ENCODE peak calls at places on chromosomes 3 and 15, in six cellular contexts. One of them, this sample, is unnamed. For H3K9me3, the result is how much of the 10 kb centered on the place peaks cover.

GRCh38 chr3:13015286-13016082 is 57.7 kb downstream of the IQSEC1 start:
- DNase-seq in pancreas: peak
- DNase-seq in CD4-positive, alpha-beta memory T cell: peak
- DNase-seq in upper lobe of left lung: peak
- DNase-seq in psoas muscle: peak
- DNase-seq in OCI-LY7: peak
- DNase-seq in this sample: peak

GRCh38 chr3:160879859-160880258 is 123.8 kb downstream of the PPM1L start:
- DNase-seq in pancreas: no peak
- DNase-seq in CD4-positive, alpha-beta memory T cell: no peak
- DNase-seq in upper lobe of left lung: no peak
- DNase-seq in psoas muscle: no peak
- DNase-seq in OCI-LY7: no peak
- DNase-seq in this sample: no peak

GRCh38 chr3:142445816-142446254 is 2.0 kb downstream of the XRN1 start:
- DNase-seq in pancreas: no peak
- DNase-seq in CD4-positive, alpha-beta memory T cell: no peak
- DNase-seq in upper lobe of left lung: no peak
- DNase-seq in psoas muscle: no peak
- DNase-seq in OCI-LY7: peak
- DNase-seq in this sample: no peak

GRCh38 chr3:182241777-182242556 is 530.2 kb downstream of the SOX2 start:
- DNase-seq in pancreas: no peak
- DNase-seq in CD4-positive, alpha-beta memory T cell: no peak
- DNase-seq in upper lobe of left lung: no peak
- DNase-seq in psoas muscle: peak
- DNase-seq in OCI-LY7: no peak
- DNase-seq in this sample: no peak

GRCh38 chr3:193805448-193805847 is 212.4 kb downstream of the OPA1 start:
- DNase-seq in pancreas: peak
- DNase-seq in CD4-positive, alpha-beta memory T cell: no peak
- DNase-seq in upper lobe of left lung: no peak
- DNase-seq in psoas muscle: peak
- DNase-seq in OCI-LY7: no peak
- DNase-seq in this sample: no peak

GRCh38 chr3:122469659-122470058 is 45.1 kb downstream of the KPNA1 start:
- DNase-seq in pancreas: no peak
- DNase-seq in CD4-positive, alpha-beta memory T cell: no peak
- DNase-seq in upper lobe of left lung: no peak
- DNase-seq in psoas muscle: no peak
- DNase-seq in OCI-LY7: no peak
- DNase-seq in this sample: no peak

GRCh38 chr15:92803852-92804609 is 96.1 kb upstream of the CHD2 start:
- DNase-seq in pancreas: no peak
- DNase-seq in CD4-positive, alpha-beta memory T cell: no peak
- DNase-seq in upper lobe of left lung: peak
- DNase-seq in psoas muscle: peak
- DNase-seq in OCI-LY7: no peak
- DNase-seq in this sample: no peak

GRCh38 chr3:194964809-194965208 is 279.1 kb downstream of the FAM43A start:
- DNase-seq in pancreas: no peak
- DNase-seq in CD4-positive, alpha-beta memory T cell: no peak
- DNase-seq in upper lobe of left lung: no peak
- DNase-seq in psoas muscle: no peak
- DNase-seq in OCI-LY7: no peak
- DNase-seq in this sample: no peak

GRCh38 chr3:89186446-89186845 is 79.0 kb downstream of the EPHA3 start:
- DNase-seq in pancreas: no peak
- DNase-seq in CD4-positive, alpha-beta memory T cell: no peak
- DNase-seq in upper lobe of left lung: no peak
- DNase-seq in psoas muscle: no peak
- DNase-seq in OCI-LY7: no peak
- DNase-seq in this sample: no peak

GRCh38 chr15:70259640-70260066 is 161.9 kb upstream of the TLE3 start:
- DNase-seq in pancreas: no peak
- DNase-seq in CD4-positive, alpha-beta memory T cell: no peak
- DNase-seq in upper lobe of left lung: no peak
- DNase-seq in psoas muscle: peak
- DNase-seq in OCI-LY7: peak
- DNase-seq in this sample: no peak

GRCh38 chr3:115843206-115843605 is 219.9 kb downstream of the GAP43 start:
- DNase-seq in pancreas: no peak
- DNase-seq in CD4-positive, alpha-beta memory T cell: no peak
- DNase-seq in upper lobe of left lung: peak
- DNase-seq in psoas muscle: no peak
- DNase-seq in OCI-LY7: no peak
- DNase-seq in this sample: no peak

GRCh38 chr15:85361306-85361705 is 19.1 kb upstream of the AKAP13 start:
- DNase-seq in pancreas: no peak
- DNase-seq in CD4-positive, alpha-beta memory T cell: no peak
- DNase-seq in upper lobe of left lung: no peak
- DNase-seq in psoas muscle: no peak
- DNase-seq in OCI-LY7: peak
- DNase-seq in this sample: no peak

GRCh38 chr15:29687939-29688884 is 134.1 kb downstream of the TJP1 start:
- DNase-seq in pancreas: no peak
- DNase-seq in CD4-positive, alpha-beta memory T cell: no peak
- DNase-seq in upper lobe of left lung: no peak
- DNase-seq in psoas muscle: no peak
- DNase-seq in OCI-LY7: no peak
- DNase-seq in this sample: no peak

GRCh38 chr3:53739926-53740325 is 106.3 kb downstream of the CHDH start:
- DNase-seq in pancreas: no peak
- DNase-seq in CD4-positive, alpha-beta memory T cell: no peak
- DNase-seq in upper lobe of left lung: no peak
- DNase-seq in psoas muscle: no peak
- DNase-seq in OCI-LY7: no peak
- DNase-seq in this sample: no peak

GRCh38 chr3:152300029-152300764 is 31.5 kb downstream of the MBNL1 start:
- DNase-seq in pancreas: no peak
- DNase-seq in CD4-positive, alpha-beta memory T cell: no peak
- DNase-seq in upper lobe of left lung: no peak
- DNase-seq in psoas muscle: no peak
- DNase-seq in OCI-LY7: no peak
- DNase-seq in this sample: no peak

GRCh38 chr15:51842852-51843737 is 13.6 kb downstream of the TMOD3 start:
- DNase-seq in pancreas: no peak
- DNase-seq in CD4-positive, alpha-beta memory T cell: no peak
- DNase-seq in upper lobe of left lung: no peak
- DNase-seq in psoas muscle: no peak
- DNase-seq in OCI-LY7: peak
- DNase-seq in this sample: no peak

DNA sequence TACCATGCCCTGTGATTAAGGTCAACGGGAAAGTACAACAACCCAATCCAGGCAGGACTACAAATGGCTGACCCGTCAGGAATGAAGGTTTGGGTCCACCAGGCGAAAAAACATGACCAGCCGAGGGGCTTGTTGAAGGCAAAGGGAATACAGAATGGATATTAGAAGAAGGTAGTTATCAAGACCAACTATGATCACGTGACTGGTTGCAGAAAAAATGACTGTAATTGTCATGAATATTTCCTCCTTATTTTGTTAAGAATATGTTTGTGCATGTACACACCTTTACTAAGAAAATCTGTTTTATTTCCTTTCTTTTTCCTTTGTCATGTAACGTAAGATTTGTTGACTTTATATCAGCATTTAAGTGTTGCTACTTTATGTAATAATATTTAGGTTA is 22.9 kb upstream of the OSBPL11 start:
- DNase-seq in pancreas: no peak
- DNase-seq in CD4-positive, alpha-beta memory T cell: no peak
- DNase-seq in upper lobe of left lung: no peak
- DNase-seq in psoas muscle: no peak
- DNase-seq in OCI-LY7: no peak
- DNase-seq in this sample: no peak
- H3K9me3 ChIP-seq in pancreas: under half
- H3K9me3 ChIP-seq in CD4-positive, alpha-beta memory T cell: under half
- H3K9me3 ChIP-seq in upper lobe of left lung: under half
- H3K9me3 ChIP-seq in psoas muscle: under half
- H3K9me3 ChIP-seq in OCI-LY7: under half
- H3K9me3 ChIP-seq in this sample: under half

GRCh38 chr3:42314411-42314810 is 48.4 kb upstream of the CCK start:
- DNase-seq in pancreas: no peak
- DNase-seq in CD4-positive, alpha-beta memory T cell: no peak
- DNase-seq in upper lobe of left lung: no peak
- DNase-seq in psoas muscle: no peak
- DNase-seq in OCI-LY7: peak
- DNase-seq in this sample: no peak
- H3K9me3 ChIP-seq in pancreas: under half
- H3K9me3 ChIP-seq in CD4-positive, alpha-beta memory T cell: under half
- H3K9me3 ChIP-seq in upper lobe of left lung: under half
- H3K9me3 ChIP-seq in psoas muscle: under half
- H3K9me3 ChIP-seq in OCI-LY7: under half
- H3K9me3 ChIP-seq in this sample: under half

GRCh38 chr3:36681867-36682266 is 82.5 kb downstream of the DCLK3 start:
- DNase-seq in pancreas: no peak
- DNase-seq in CD4-positive, alpha-beta memory T cell: no peak
- DNase-seq in upper lobe of left lung: no peak
- DNase-seq in psoas muscle: no peak
- DNase-seq in OCI-LY7: peak
- DNase-seq in this sample: no peak

GRCh38 chr3:36679384-36680200 is 84.8 kb downstream of the DCLK3 start:
- DNase-seq in pancreas: no peak
- DNase-seq in CD4-positive, alpha-beta memory T cell: no peak
- DNase-seq in upper lobe of left lung: no peak
- DNase-seq in psoas muscle: no peak
- DNase-seq in OCI-LY7: no peak
- DNase-seq in this sample: no peak

GRCh38 chr3:36674816-36675215 is 89.5 kb downstream of the DCLK3 start:
- DNase-seq in pancreas: no peak
- DNase-seq in CD4-positive, alpha-beta memory T cell: no peak
- DNase-seq in upper lobe of left lung: no peak
- DNase-seq in psoas muscle: no peak
- DNase-seq in OCI-LY7: no peak
- DNase-seq in this sample: no peak

GRCh38 chr3:36677331-36678007 is 86.9 kb downstream of the DCLK3 start:
- DNase-seq in pancreas: no peak
- DNase-seq in CD4-positive, alpha-beta memory T cell: no peak
- DNase-seq in upper lobe of left lung: no peak
- DNase-seq in psoas muscle: no peak
- DNase-seq in OCI-LY7: no peak
- DNase-seq in this sample: no peak

DNA sequence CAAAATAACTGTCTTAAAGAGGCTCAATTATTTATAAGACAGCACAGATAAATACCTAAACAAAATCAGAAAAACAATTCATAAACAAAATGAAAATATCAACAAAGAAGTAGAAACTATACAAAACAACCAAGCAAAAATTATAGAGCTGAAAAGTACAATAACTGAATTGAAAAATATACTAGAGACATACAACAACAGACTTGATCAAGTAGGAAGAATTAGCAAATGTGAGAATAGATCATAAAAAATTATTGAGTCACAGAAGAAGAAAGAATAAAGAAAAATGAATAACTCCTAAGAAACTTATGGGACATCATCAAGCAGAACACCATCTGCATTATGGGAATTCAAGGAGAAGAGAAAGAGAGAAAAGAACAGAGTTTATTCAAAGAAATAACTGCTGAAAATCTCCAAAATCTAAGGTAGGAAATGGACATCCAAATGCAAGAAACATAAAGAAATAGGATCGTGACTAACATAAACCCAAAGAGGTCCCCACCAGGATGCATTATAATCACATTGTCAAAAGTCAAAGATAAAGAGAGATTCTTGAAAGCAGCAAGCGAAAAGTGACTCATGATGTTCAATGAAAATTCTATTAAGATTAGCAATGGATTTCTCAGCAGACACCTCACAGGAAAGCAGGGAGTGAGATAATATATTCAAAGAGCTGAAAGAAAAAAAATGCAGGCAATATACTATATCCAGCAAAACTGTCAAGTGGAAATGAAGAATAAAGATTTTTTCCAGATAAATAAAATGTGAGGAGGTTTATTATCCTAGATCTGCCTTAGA is 85.9 kb downstream of the DCLK3 start:
- DNase-seq in pancreas: no peak
- DNase-seq in CD4-positive, alpha-beta memory T cell: no peak
- DNase-seq in upper lobe of left lung: no peak
- DNase-seq in psoas muscle: no peak
- DNase-seq in OCI-LY7: no peak
- DNase-seq in this sample: no peak
- H3K9me3 ChIP-seq in pancreas: under half
- H3K9me3 ChIP-seq in CD4-positive, alpha-beta memory T cell: under half
- H3K9me3 ChIP-seq in upper lobe of left lung: under half
- H3K9me3 ChIP-seq in psoas muscle: under half
- H3K9me3 ChIP-seq in OCI-LY7: under half
- H3K9me3 ChIP-seq in this sample: under half

GRCh38 chr15:27254801-27255200 is 283.8 kb downstream of the GABRG3 start:
- DNase-seq in pancreas: no peak
- DNase-seq in CD4-positive, alpha-beta memory T cell: no peak
- DNase-seq in upper lobe of left lung: no peak
- DNase-seq in psoas muscle: no peak
- DNase-seq in OCI-LY7: no peak
- DNase-seq in this sample: no peak
- H3K9me3 ChIP-seq in pancreas: under half
- H3K9me3 ChIP-seq in CD4-positive, alpha-beta memory T cell: under half
- H3K9me3 ChIP-seq in upper lobe of left lung: under half
- H3K9me3 ChIP-seq in psoas muscle: under half
- H3K9me3 ChIP-seq in OCI-LY7: under half
- H3K9me3 ChIP-seq in this sample: under half

GRCh38 chr15:25087137-25087536 is 132.3 kb downstream of the SNRPN start:
- DNase-seq in pancreas: no peak
- DNase-seq in CD4-positive, alpha-beta memory T cell: no peak
- DNase-seq in upper lobe of left lung: no peak
- DNase-seq in psoas muscle: no peak
- DNase-seq in OCI-LY7: no peak
- DNase-seq in this sample: no peak
- H3K9me3 ChIP-seq in pancreas: under half
- H3K9me3 ChIP-seq in CD4-positive, alpha-beta memory T cell: half or more
- H3K9me3 ChIP-seq in upper lobe of left lung: half or more
- H3K9me3 ChIP-seq in psoas muscle: half or more
- H3K9me3 ChIP-seq in OCI-LY7: under half
- H3K9me3 ChIP-seq in this sample: under half